ENCODE peak calls at places on chromosomes 6 and 20, in four cellular contexts. V is hepatic stellate cell, K is upper lobe of right lung, R is WTC11. G is an unnamed sample.

GRCh38 chr20:19317240-19318069 is 105.0 kb downstream of the SLC24A3 start:
- DNase-seq in V (no peak), K (no peak), R (no peak), G (no peak)

GRCh38 chr20:39429716-39430115 is 467.6 kb downstream of the DHX35 start:
- DNase-seq in V (no peak), K (no peak), R (no peak), G (peak)

GRCh38 chr6:40131675-40132074 is 197.4 kb upstream of the MOCS1 start:
- DNase-seq in V (no peak), K (no peak), R (no peak), G (no peak)

GRCh38 chr20:58514321-58515239 is 619 bp downstream of the APCDD1L start:
- DNase-seq in V (no peak), K (no peak), R (peak), G (peak)

GRCh38 chr6:64838726-64839125 is 868.3 kb downstream of the EYS start:
- DNase-seq in V (no peak), K (no peak), R (no peak), G (no peak)

GRCh38 chr6:42443312-42444075 is 8.2 kb downstream of the TRERF1 start:
- DNase-seq in V (no peak), K (no peak), R (no peak), G (no peak)

GRCh38 chr6:146598785-146599405 is at the start of gene ADGB:
- DNase-seq in V (peak), K (peak), R (peak), G (peak)

GRCh38 chr6:45163952-45164766 is 164.0 kb upstream of the RUNX2 start:
- DNase-seq in V (no peak), K (no peak), R (no peak), G (no peak)

GRCh38 chr6:1767481-1768246 is 157.9 kb downstream of the FOXC1 start:
- DNase-seq in V (peak), K (no peak), R (no peak), G (no peak)

GRCh38 chr20:56795492-56795891 is 166.4 kb downstream of the TFAP2C start:
- DNase-seq in V (no peak), K (no peak), R (no peak), G (no peak)

GRCh38 chr6:87700729-87701675 is 1.0 kb downstream of the AKIRIN2 start:
- DNase-seq in V (peak), K (no peak), R (no peak), G (peak)

GRCh38 chr20:7199867-7200266 is 432.4 kb downstream of the BMP2 start:
- DNase-seq in V (no peak), K (no peak), R (no peak), G (no peak)

GRCh38 chr6:85192186-85192585 is 257.7 kb upstream of the NT5E start:
- DNase-seq in V (no peak), K (no peak), R (no peak), G (no peak)

GRCh38 chr6:72321741-72322140 is 300.1 kb upstream of the KCNQ5 start:
- DNase-seq in V (peak), K (no peak), R (no peak), G (no peak)

GRCh38 chr6:167349816-167350215 is 24.9 kb downstream of the TTLL2 start:
- DNase-seq in V (no peak), K (no peak), R (no peak), G (no peak)

GRCh38 chr6:116447496-116448011 is 13.6 kb upstream of the CALHM6 start:
- DNase-seq in V (peak), K (no peak), R (no peak), G (no peak)

GRCh38 chr6:89951574-89952360 is 57.5 kb downstream of the GJA10 start:
- DNase-seq in V (no peak), K (no peak), R (peak), G (peak)

GRCh38 chr6:89567635-89568390 is 70.7 kb downstream of the LYRM2 start:
- DNase-seq in V (no peak), K (no peak), R (no peak), G (no peak)

GRCh38 chr20:44643596-44644383 is 7.7 kb downstream of the ADA start:
- DNase-seq in V (peak), K (peak), R (peak), G (peak)

GRCh38 chr6:149657441-149657840 is 8.9 kb upstream of the KATNA1 start:
- DNase-seq in V (no peak), K (no peak), R (no peak), G (no peak)

GRCh38 chr6:167683028-167683862 is 143.5 kb upstream of the AFDN start:
- DNase-seq in V (no peak), K (peak), R (no peak), G (no peak)

GRCh38 chr6:131652472-131652871 is 15.4 kb downstream of the ENPP3 start:
- DNase-seq in V (no peak), K (no peak), R (no peak), G (no peak)

GRCh38 chr20:48230251-48230650 is 445.0 kb upstream of the SULF2 start:
- DNase-seq in V (no peak), K (no peak), R (no peak), G (no peak)

GRCh38 chr20:288956-289692 is 1.4 kb downstream of the C20orf96 start:
- DNase-seq in V (no peak), K (no peak), R (no peak), G (no peak)

GRCh38 chr20:33278700-33279099 is 4.3 kb upstream of the BPIFB1 start:
- DNase-seq in V (no peak), K (no peak), R (no peak), G (no peak)

GRCh38 chr20:43895235-43895634 is 19.4 kb upstream of the TOX2 start:
- DNase-seq in V (peak), K (no peak), R (no peak), G (no peak)

GRCh38 chr6:44105146-44105545 is 22.1 kb downstream of the MRPL14 start:
- DNase-seq in V (no peak), K (no peak), R (no peak), G (no peak)

GRCh38 chr6:128097019-128097418 is 196.2 kb upstream of the THEMIS start:
- DNase-seq in V (no peak), K (no peak), R (no peak), G (no peak)

G was measured in GM23338.